ENCODE peak calls at places on chromosome 18, in ten cellular contexts. P is H7, J is MM.1S, Q is fibroblast of mammary gland, M is astrocyte, G is heart left ventricle, O is astrocyte of the cerebellum, H is vagina, A is neuronal stem cell, F is HepG2. N is an unnamed sample.

GRCh38 chr18:59685501-59685900 is 11.7 kb downstream of the CCBE1 start:
- DNase-seq in P (no peak), J (no peak), Q (no peak), M (peak), G (no peak), O (no peak), H (no peak), A (no peak), F (no peak), N (no peak)

GRCh38 chr18:48778344-48779011 is 172.3 kb downstream of the SMAD7 start:
- DNase-seq in P (no peak), J (no peak), Q (no peak), M (no peak), G (no peak), O (no peak), H (no peak), A (no peak), F (no peak), N (no peak)

GRCh38 chr18:30616414-30616813 is 426.1 kb downstream of the DSC3 start:
- DNase-seq in P (no peak), J (no peak), Q (no peak), M (no peak), G (no peak), O (no peak), H (no peak), A (no peak), F (no peak), N (no peak)

GRCh38 chr18:70322928-70323327 is 34.1 kb downstream of the SOCS6 start:
- DNase-seq in P (no peak), J (no peak), Q (peak), M (peak), G (no peak), O (peak), H (no peak), A (no peak), F (peak), N (no peak)

GRCh38 chr18:29879763-29880162 is 1162.8 kb downstream of the DSC3 start:
- DNase-seq in P (no peak), J (no peak), Q (no peak), M (no peak), G (no peak), O (no peak), H (no peak), A (no peak), F (no peak), N (no peak)

GRCh38 chr18:61502472-61502871 is 169.2 kb downstream of the CDH20 start:
- DNase-seq in P (peak), J (peak), Q (peak), M (peak), G (no peak), O (peak), H (no peak), A (peak), F (peak), N (peak)

GRCh38 chr18:62781893-62782292 is 66.6 kb downstream of the PHLPP1 start:
- DNase-seq in P (no peak), J (no peak), Q (peak), M (peak), G (no peak), O (no peak), H (no peak), A (no peak), F (peak), N (no peak)

GRCh38 chr18:36662000-36662399 is 166.8 kb downstream of the TPGS2 start:
- DNase-seq in P (peak), J (no peak), Q (peak), M (no peak), G (peak), O (no peak), H (no peak), A (no peak), F (no peak), N (peak)

GRCh38 chr18:48572402-48573126 is 33.7 kb downstream of the CTIF start:
- DNase-seq in P (no peak), J (no peak), Q (peak), M (no peak), G (no peak), O (no peak), H (no peak), A (no peak), F (no peak), N (no peak)

GRCh38 chr18:74722237-74722636 is 124.6 kb downstream of the ZNF407 start:
- DNase-seq in P (no peak), J (no peak), Q (peak), M (peak), G (no peak), O (peak), H (no peak), A (no peak), F (no peak), N (no peak)

GRCh38 chr18:564708-565561 is 15.2 kb upstream of the CETN1 start:
- DNase-seq in P (no peak), J (no peak), Q (peak), M (no peak), G (peak), O (no peak), H (no peak), A (no peak), F (no peak), N (no peak)

GRCh38 chr18:70366174-70366573 is 77.3 kb downstream of the SOCS6 start:
- DNase-seq in P (peak), J (no peak), Q (no peak), M (no peak), G (no peak), O (no peak), H (no peak), A (peak), F (no peak), N (no peak)

GRCh38 chr18:36314754-36315153 is 17.2 kb downstream of the FHOD3 start:
- DNase-seq in P (no peak), J (no peak), Q (peak), M (peak), G (no peak), O (peak), H (no peak), A (no peak), F (no peak), N (no peak)

GRCh38 chr18:39596216-39596615 is 2030.6 kb upstream of the CELF4 start:
- DNase-seq in P (no peak), J (no peak), Q (no peak), M (peak), G (no peak), O (no peak), H (no peak), A (no peak), F (no peak), N (no peak)

GRCh38 chr18:28455971-28456370 is 279.0 kb upstream of the CDH2 start:
- DNase-seq in P (no peak), J (no peak), Q (no peak), M (no peak), G (no peak), O (peak), H (no peak), A (no peak), F (no peak), N (no peak)

GRCh38 chr18:74724186-74724585 is 126.5 kb downstream of the ZNF407 start:
- DNase-seq in P (no peak), J (no peak), Q (peak), M (peak), G (no peak), O (no peak), H (no peak), A (no peak), F (no peak), N (no peak)

GRCh38 chr18:12408247-12408869 is 629 bp downstream of the PRELID3A start:
- DNase-seq in P (no peak), J (peak), Q (peak), M (peak), G (no peak), O (no peak), H (no peak), A (no peak), F (no peak), N (peak)

GRCh38 chr18:30908381-30908780 is 134.2 kb downstream of the DSC3 start:
- DNase-seq in P (no peak), J (no peak), Q (no peak), M (peak), G (no peak), O (no peak), H (no peak), A (no peak), F (no peak), N (no peak)

GRCh38 chr18:13134551-13135401 is 83.8 kb upstream of the LDLRAD4 start:
- DNase-seq in P (no peak), J (no peak), Q (no peak), M (no peak), G (no peak), O (no peak), H (no peak), A (no peak), F (no peak), N (no peak)

GRCh38 chr18:49524951-49525350 is 36.9 kb upstream of the LIPG start:
- DNase-seq in P (no peak), J (no peak), Q (no peak), M (no peak), G (no peak), O (no peak), H (no peak), A (no peak), F (no peak), N (no peak)

GRCh38 chr18:63177822-63178525 is 141.6 kb downstream of the BCL2 start:
- DNase-seq in P (peak), J (no peak), Q (peak), M (no peak), G (peak), O (no peak), H (no peak), A (no peak), F (no peak), N (peak)

GRCh38 chr18:67705748-67706147 is 189.2 kb upstream of the DSEL start:
- DNase-seq in P (peak), J (no peak), Q (peak), M (no peak), G (no peak), O (no peak), H (no peak), A (no peak), F (no peak), N (no peak)

GRCh38 chr18:48548404-48548771 is 9.6 kb downstream of the CTIF start:
- DNase-seq in P (no peak), J (no peak), Q (no peak), M (no peak), G (peak), O (no peak), H (no peak), A (no peak), F (no peak), N (no peak)

GRCh38 chr18:3255611-3256165 is 6.2 kb upstream of the MYL12B start:
- DNase-seq in P (no peak), J (no peak), Q (no peak), M (no peak), G (no peak), O (no peak), H (no peak), A (no peak), F (no peak), N (no peak)

GRCh38 chr18:49052891-49053644 is 102.3 kb upstream of the SMAD7 start:
- DNase-seq in P (no peak), J (no peak), Q (peak), M (peak), G (no peak), O (peak), H (no peak), A (no peak), F (no peak), N (peak)

GRCh38 chr18:23239350-23239692 is 104.0 kb downstream of the CABLES1 start:
- DNase-seq in P (no peak), J (no peak), Q (no peak), M (no peak), G (no peak), O (no peak), H (no peak), A (no peak), F (no peak), N (no peak)

GRCh38 chr18:79763407-79763806 is 34.3 kb upstream of the KCNG2 start:
- DNase-seq in P (no peak), J (no peak), Q (no peak), M (no peak), G (no peak), O (no peak), H (no peak), A (no peak), F (no peak), N (no peak)

GRCh38 chr18:3935316-3935715 is 485.3 kb downstream of the TGIF1 start:
- DNase-seq in P (no peak), J (no peak), Q (peak), M (no peak), G (no peak), O (no peak), H (no peak), A (no peak), F (no peak), N (no peak)

GRCh38 chr18:79924814-79925655 is 26.4 kb downstream of the SLC66A2 start:
- DNase-seq in P (peak), J (no peak), Q (no peak), M (no peak), G (peak), O (no peak), H (no peak), A (no peak), F (no peak), N (no peak)

GRCh38 chr18:770583-770961 is 41.5 kb downstream of the YES1 start:
- DNase-seq in P (no peak), J (no peak), Q (no peak), M (no peak), G (no peak), O (no peak), H (no peak), A (no peak), F (peak), N (no peak)

GRCh38 chr18:24567199-24567598 is 106.8 kb downstream of the HRH4 start:
- DNase-seq in P (no peak), J (no peak), Q (peak), M (peak), G (no peak), O (no peak), H (no peak), A (no peak), F (no peak), N (no peak)

GRCh38 chr18:12403601-12404506 is 3.9 kb upstream of the PRELID3A start:
- DNase-seq in P (no peak), J (no peak), Q (peak), M (peak), G (no peak), O (peak), H (no peak), A (no peak), F (no peak), N (peak)

GRCh38 chr18:44837491-44838185 is 156.9 kb downstream of the SETBP1 start:
- DNase-seq in P (no peak), J (no peak), Q (no peak), M (no peak), G (no peak), O (no peak), H (no peak), A (no peak), F (no peak), N (no peak)

GRCh38 chr18:8732442-8733360 is 27.3 kb downstream of the MTCL1 start:
- DNase-seq in P (peak), J (no peak), Q (no peak), M (no peak), G (no peak), O (no peak), H (no peak), A (no peak), F (peak), N (no peak)

GRCh38 chr18:11655605-11655932 is 33.5 kb upstream of the GNAL start:
- DNase-seq in P (no peak), J (no peak), Q (no peak), M (no peak), G (no peak), O (no peak), H (no peak), A (no peak), F (no peak), N (no peak)

GRCh38 chr18:70421471-70421870 is 132.6 kb downstream of the SOCS6 start:
- DNase-seq in P (no peak), J (no peak), Q (peak), M (peak), G (no peak), O (no peak), H (no peak), A (no peak), F (no peak), N (no peak)

GRCh38 chr18:79548986-79549637 is 130.5 kb upstream of the CTDP1 start:
- DNase-seq in P (no peak), J (no peak), Q (no peak), M (no peak), G (no peak), O (no peak), H (no peak), A (no peak), F (no peak), N (no peak)

GRCh38 chr18:8910186-8910585 is 192.3 kb upstream of the NDUFV2 start:
- DNase-seq in P (no peak), J (no peak), Q (no peak), M (no peak), G (no peak), O (no peak), H (no peak), A (no peak), F (no peak), N (no peak)

GRCh38 chr18:5601188-5601624 is 57.4 kb upstream of the EPB41L3 start:
- DNase-seq in P (no peak), J (no peak), Q (no peak), M (no peak), G (no peak), O (no peak), H (no peak), A (no peak), F (peak), N (peak)

GRCh38 chr18:10519366-10519765 is 6.5 kb upstream of the NAPG start:
- DNase-seq in P (no peak), J (no peak), Q (peak), M (peak), G (no peak), O (no peak), H (no peak), A (no peak), F (no peak), N (no peak)

GRCh38 chr18:10523544-10523943 is 2.3 kb upstream of the NAPG start:
- DNase-seq in P (no peak), J (no peak), Q (no peak), M (no peak), G (no peak), O (no peak), H (no peak), A (no peak), F (no peak), N (peak)

GRCh38 chr18:10522574-10522973 is 3.3 kb upstream of the NAPG start:
- DNase-seq in P (no peak), J (no peak), Q (no peak), M (no peak), G (no peak), O (no peak), H (no peak), A (no peak), F (no peak), N (no peak)

GRCh38 chr18:10518595-10519273 is 7.1 kb upstream of the NAPG start:
- DNase-seq in P (peak), J (no peak), Q (peak), M (no peak), G (peak), O (no peak), H (no peak), A (no peak), F (peak), N (no peak)

GRCh38 chr18:10519999-10520935 is 5.6 kb upstream of the NAPG start:
- DNase-seq in P (peak), J (peak), Q (peak), M (peak), G (peak), O (peak), H (no peak), A (peak), F (peak), N (peak)
- H3K4me3 ChIP-seq in P (no peak), J (no peak), Q (peak), M (peak), G (no peak), O (no peak), H (no peak), A (no peak), F (no peak), N (no peak)

DNA sequence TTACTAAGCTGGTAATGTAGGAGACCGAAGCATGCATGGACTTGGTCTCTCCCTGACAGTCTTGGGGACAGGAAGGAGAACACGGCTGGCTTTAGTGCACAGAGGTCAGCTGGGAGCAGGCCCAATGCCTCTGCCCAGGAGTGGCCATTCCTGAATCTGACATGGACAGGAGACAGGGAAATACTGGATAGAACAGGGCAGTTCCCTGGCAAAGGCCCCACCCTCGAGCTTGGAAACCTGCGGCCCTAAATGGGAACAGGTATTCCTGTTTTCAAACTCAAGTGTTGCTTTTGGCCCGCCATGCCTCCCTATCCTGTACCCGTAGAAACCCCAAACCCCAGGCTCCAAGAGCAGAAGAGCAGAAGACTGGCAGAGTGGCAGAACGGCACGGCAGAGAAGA is 107.4 kb downstream of the ZNF516 start:
- DNase-seq in P (no peak), J (no peak), Q (no peak), M (no peak), G (no peak), O (no peak), H (no peak), A (no peak), F (no peak), N (no peak)
- H3K4me3 ChIP-seq in P (no peak), J (no peak), Q (no peak), M (no peak), G (no peak), O (no peak), H (no peak), A (no peak), F (no peak), N (no peak)

GRCh38 chr18:27185897-27186296 is 789 bp upstream of the CHST9 start:
- DNase-seq in P (no peak), J (no peak), Q (no peak), M (no peak), G (no peak), O (no peak), H (no peak), A (no peak), F (no peak), N (no peak)
- H3K4me3 ChIP-seq in P (no peak), J (no peak), Q (no peak), M (no peak), G (no peak), O (no peak), H (no peak), A (no peak), F (no peak), N (no peak)

GRCh38 chr18:55983433-55983832 is 395.4 kb upstream of the TCF4 start:
- DNase-seq in P (no peak), J (no peak), Q (no peak), M (peak), G (no peak), O (no peak), H (no peak), A (no peak), F (no peak), N (no peak)

GRCh38 chr18:55982992-55983391 is 395.0 kb upstream of the TCF4 start:
- DNase-seq in P (peak), J (no peak), Q (no peak), M (peak), G (no peak), O (no peak), H (no peak), A (no peak), F (no peak), N (no peak)

DNA sequence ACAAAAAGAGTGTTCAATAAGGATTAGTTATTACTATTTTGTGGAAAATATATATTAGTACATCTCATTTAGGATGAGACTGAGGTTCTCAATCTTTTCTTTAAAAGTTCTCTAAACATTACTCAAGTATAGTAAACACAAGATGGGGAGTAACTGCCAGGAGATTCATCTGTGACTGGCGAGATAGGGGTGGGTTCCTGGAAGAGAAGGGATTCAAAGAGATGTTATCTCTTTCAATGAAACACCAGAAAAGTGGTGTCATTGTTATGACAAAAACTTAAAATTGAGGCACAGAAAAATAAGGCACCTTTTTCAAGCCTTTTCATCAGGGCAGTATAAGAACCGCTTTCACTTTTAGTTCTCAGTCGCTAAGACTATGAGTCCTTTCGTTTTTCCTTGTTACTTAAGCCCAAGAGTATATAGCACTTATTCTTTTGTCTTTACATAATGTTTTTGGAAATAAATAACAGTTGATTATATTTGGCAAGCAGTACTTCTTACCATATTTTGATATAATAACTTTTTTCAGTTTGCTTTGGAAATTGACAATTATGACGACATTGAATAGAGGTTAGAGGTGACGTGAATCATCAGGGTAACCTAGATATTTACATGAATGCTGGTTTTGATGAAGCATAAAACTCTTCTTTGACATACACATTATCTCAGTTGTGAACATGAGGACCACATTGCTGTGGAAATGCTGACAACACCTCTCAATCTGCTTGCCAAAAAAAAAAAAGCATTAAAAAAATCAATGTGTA is 393.9 kb upstream of the TCF4 start:
- DNase-seq in P (no peak), J (no peak), Q (no peak), M (no peak), G (no peak), O (no peak), H (no peak), A (no peak), F (no peak), N (no peak)
- H3K4me3 ChIP-seq in P (no peak), J (no peak), Q (no peak), M (no peak), G (no peak), O (no peak), H (no peak), A (no peak), F (no peak), N (no peak)

GRCh38 chr18:69161383-69162028 is 239.2 kb upstream of the DOK6 start:
- DNase-seq in P (peak), J (no peak), Q (peak), M (peak), G (no peak), O (no peak), H (no peak), A (peak), F (peak), N (no peak)
- H3K4me3 ChIP-seq in P (no peak), J (no peak), Q (no peak), M (peak), G (peak), O (no peak), H (no peak), A (no peak), F (peak), N (no peak)